ENCODE peak calls at places on chromosome 3, in eight cellular contexts. I is endothelial cell; P is GM12865; H is astrocyte of the cerebellum; N is hepatic stellate cell; X is activated naive CD4-positive, alpha-beta T cell; C is activated effector memory CD4-positive, alpha-beta T cell treated with anti-CD3 and anti-CD28 coated beads, Interleukin-2, amount 50 U/mL, for 16 hours; A is iris pigment epithelial cell. J is an unnamed sample.

GRCh38 chr3:43286115-43286885 is at the start of gene SNRK:
- DNase-seq in P (peak), C (peak), N (peak), I (peak), A (peak), X (peak), H (peak), J (peak)

GRCh38 chr3:45946875-45947274 is 3.6 kb downstream of the CXCR6 start:
- DNase-seq in C (no peak), N (no peak), H (no peak), P (no peak), X (no peak), I (no peak), A (no peak), J (no peak)

GRCh38 chr3:138936763-138937689 is 9.9 kb downstream of the FOXL2 start:
- DNase-seq in N (no peak), A (no peak), I (peak), P (no peak), X (no peak), H (no peak), C (peak), J (no peak)

GRCh38 chr3:122301063-122301462 is 24.0 kb upstream of the CSTA start:
- DNase-seq in I (no peak), N (no peak), C (no peak), X (no peak), H (no peak), A (no peak), P (peak), J (no peak)

GRCh38 chr3:141798455-141798854 is 35.2 kb downstream of the GRK7 start:
- DNase-seq in I (no peak), P (no peak), N (no peak), C (no peak), A (peak), H (no peak), X (no peak), J (no peak)

GRCh38 chr3:39147711-39148115 is 5.7 kb downstream of the CSRNP1 start:
- DNase-seq in A (peak), C (peak), X (no peak), I (peak), N (no peak), P (peak), H (no peak), J (no peak)

GRCh38 chr3:194344012-194344411 is 7.1 kb downstream of the CPN2 start:
- DNase-seq in N (peak), A (peak), C (peak), I (peak), X (peak), H (no peak), P (peak), J (no peak)

GRCh38 chr3:82676356-82677026 is 915.0 kb upstream of the GBE1 start:
- DNase-seq in X (no peak), P (no peak), I (no peak), C (no peak), N (no peak), H (no peak), A (no peak), J (no peak)

GRCh38 chr3:32374788-32375595 is 16.7 kb upstream of the CMTM7 start:
- DNase-seq in A (peak), N (peak), X (peak), I (peak), C (peak), P (peak), H (peak), J (no peak)

GRCh38 chr3:127448671-127449070 is 141.9 kb downstream of the TPRA1 start:
- DNase-seq in P (no peak), H (no peak), A (no peak), N (no peak), I (no peak), X (no peak), C (no peak), J (no peak)

GRCh38 chr3:134094491-134094890 is 64.8 kb upstream of the SLCO2A1 start:
- DNase-seq in C (no peak), I (no peak), A (peak), P (no peak), H (no peak), N (no peak), X (no peak), J (no peak)

GRCh38 chr3:68943753-68944500 is 11.6 kb upstream of the TAFA4 start:
- DNase-seq in N (no peak), X (no peak), C (no peak), I (no peak), A (no peak), H (no peak), P (no peak), J (no peak)

GRCh38 chr3:72538070-72538745 is 310.0 kb downstream of the SHQ1 start:
- DNase-seq in H (no peak), C (no peak), X (no peak), N (no peak), P (peak), I (no peak), A (no peak), J (no peak)

GRCh38 chr3:106587581-106587980 is 718.8 kb upstream of the CBLB start:
- DNase-seq in X (no peak), N (no peak), C (no peak), A (peak), H (no peak), P (no peak), I (no peak), J (no peak)

GRCh38 chr3:184234224-184234623 is 4.8 kb downstream of the VWA5B2 start:
- DNase-seq in I (no peak), A (peak), C (no peak), X (no peak), P (no peak), H (peak), N (peak), J (no peak)

GRCh38 chr3:175234541-175234940 is 375.4 kb downstream of the NAALADL2 start:
- DNase-seq in H (no peak), A (no peak), C (no peak), N (no peak), P (no peak), I (no peak), X (no peak), J (no peak)

GRCh38 chr3:31132132-31132769 is 237.8 kb upstream of the GADL1 start:
- DNase-seq in N (peak), C (no peak), I (peak), X (no peak), H (peak), P (peak), A (peak), J (no peak)

GRCh38 chr3:37861540-37862051 is at the start of gene CTDSPL:
- DNase-seq in P (no peak), I (peak), X (no peak), A (peak), N (peak), C (no peak), H (no peak), J (no peak)

GRCh38 chr3:13420817-13421755 is 964 bp upstream of the NUP210 start:
- DNase-seq in H (no peak), N (no peak), I (peak), P (peak), C (peak), X (peak), A (no peak), J (peak)

GRCh38 chr3:165839296-165840076 is 2.3 kb upstream of the BCHE start:
- DNase-seq in I (no peak), X (no peak), H (peak), C (no peak), N (no peak), P (no peak), A (peak), J (no peak)

GRCh38 chr3:59273976-59274375 is 224.2 kb upstream of the CFAP20DC start:
- DNase-seq in X (no peak), A (peak), P (no peak), N (no peak), C (no peak), H (no peak), I (no peak), J (no peak)

GRCh38 chr3:33001889-33002288 is 50.4 kb downstream of the CCR4 start:
- DNase-seq in I (no peak), H (no peak), P (peak), C (peak), A (peak), X (no peak), N (peak), J (no peak)

GRCh38 chr3:190972196-190972595 is 109.7 kb upstream of the GMNC start:
- DNase-seq in N (no peak), P (no peak), I (no peak), H (no peak), A (no peak), X (no peak), C (no peak), J (no peak)

GRCh38 chr3:31224936-31225335 is 307.8 kb upstream of the STT3B start:
- DNase-seq in I (no peak), C (no peak), A (no peak), H (no peak), N (no peak), X (no peak), P (no peak), J (no peak)

GRCh38 chr3:197942956-197943556 is 6.9 kb upstream of the RPL35A start:
- DNase-seq in H (no peak), A (peak), N (peak), C (no peak), X (no peak), P (peak), I (peak), J (no peak)

GRCh38 chr3:58231666-58232065 is 5.9 kb upstream of the ABHD6 start:
- DNase-seq in X (no peak), P (no peak), H (no peak), I (no peak), C (no peak), N (no peak), A (no peak), J (no peak)

GRCh38 chr3:101677436-101678286 is 729 bp upstream of the ZBTB11 start:
- DNase-seq in X (no peak), N (no peak), C (no peak), A (no peak), I (peak), H (no peak), P (peak), J (no peak)

GRCh38 chr3:86995537-86995936 is 4.6 kb upstream of the VGLL3 start:
- DNase-seq in C (no peak), I (no peak), P (no peak), X (no peak), H (no peak), N (peak), A (peak), J (no peak)

GRCh38 chr3:19399356-19399755 is 251.0 kb downstream of the KCNH8 start:
- DNase-seq in X (no peak), P (no peak), I (no peak), C (no peak), N (no peak), H (peak), A (no peak), J (no peak)

GRCh38 chr3:58521917-58522680 is 14.9 kb downstream of the ACOX2 start:
- DNase-seq in X (no peak), I (no peak), C (no peak), P (no peak), H (no peak), A (no peak), N (no peak), J (no peak)

GRCh38 chr3:114983248-114983647 is 163.8 kb downstream of the ZBTB20 start:
- DNase-seq in H (no peak), N (no peak), I (no peak), A (no peak), P (no peak), X (no peak), C (no peak), J (no peak)

GRCh38 chr3:177538064-177538742 is 340.9 kb upstream of the TBL1XR1 start:
- DNase-seq in I (no peak), N (peak), P (no peak), X (no peak), C (no peak), A (peak), H (peak), J (no peak)

GRCh38 chr3:134846943-134847342 is 51.9 kb downstream of the EPHB1 start:
- DNase-seq in H (peak), C (no peak), P (no peak), N (peak), X (no peak), I (no peak), A (peak), J (no peak)

GRCh38 chr3:39981547-39982184 is 172.3 kb downstream of the MYRIP start:
- DNase-seq in A (no peak), X (no peak), C (no peak), P (no peak), N (no peak), H (no peak), I (no peak), J (no peak)

GRCh38 chr3:188046561-188047213 is 107.3 kb upstream of the LPP start:
- DNase-seq in P (no peak), A (peak), N (no peak), I (no peak), H (no peak), C (no peak), X (no peak), J (no peak)